ENCODE peak calls at places on chromosomes 6 and 20, in seven cellular contexts. J, Y, B, N, D, P and G are unnamed samples.

GRCh38 chr6:125480571-125480970 is 178.8 kb upstream of the HDDC2 start:
- DNase-seq in J (no peak), Y (no peak), B (no peak), N (peak; percentile 24), D (no peak), P (no peak), G (no peak)

GRCh38 chr6:41970436-41970846 is 28.8 kb upstream of the CCND3 start:
- DNase-seq in J (peak; percentile 25), Y (peak; percentile 5), B (peak; percentile 38), N (peak; percentile 88), D (peak; percentile 91), P (no peak), G (no peak)

GRCh38 chr20:35490736-35491181 is 35.4 kb downstream of the CEP250 start:
- DNase-seq in J (no peak), Y (no peak), B (no peak), N (no peak), D (no peak), P (no peak), G (no peak)

GRCh38 chr20:17716331-17716730 is 16.6 kb downstream of the BANF2 start:
- DNase-seq in J (no peak), Y (no peak), B (no peak), N (no peak), D (no peak), P (no peak), G (no peak)

GRCh38 chr6:29568021-29568420 is 8.5 kb upstream of the UBD start:
- DNase-seq in J (no peak), Y (no peak), B (no peak), N (peak; percentile 15), D (no peak), P (no peak), G (no peak)

GRCh38 chr6:75282706-75283105 is 1.9 kb downstream of the TMEM30A start:
- DNase-seq in J (no peak), Y (no peak), B (no peak), N (no peak), D (peak; percentile 67), P (no peak), G (no peak)

GRCh38 chr6:155186052-155186658 is 77.7 kb upstream of the CLDN20 start:
- DNase-seq in J (no peak), Y (peak; percentile 11), B (peak; percentile 23), N (peak; percentile 33), D (peak; percentile 49), P (no peak), G (no peak)

GRCh38 chr20:59994697-59995122 is 36.5 kb downstream of the CDH26 start:
- DNase-seq in J (no peak), Y (no peak), B (peak; percentile 20), N (peak; percentile 61), D (peak; percentile 6), P (no peak), G (peak; percentile 89)

GRCh38 chr6:30689985-30690384 is 799 bp downstream of the NRM start:
- DNase-seq in J (no peak), Y (no peak), B (no peak), N (no peak), D (no peak), P (no peak), G (no peak)

GRCh38 chr20:61135966-61136365 is 116.1 kb upstream of the CDH4 start:
- DNase-seq in J (no peak), Y (no peak), B (no peak), N (no peak), D (no peak), P (no peak), G (no peak)

GRCh38 chr6:170199716-170200115 is 91.2 kb downstream of the DLL1 start:
- DNase-seq in J (no peak), Y (no peak), B (no peak), N (no peak), D (no peak), P (no peak), G (no peak)

GRCh38 chr6:128265706-128266105 is 254.7 kb downstream of the PTPRK start:
- DNase-seq in J (no peak), Y (no peak), B (no peak), N (no peak), D (no peak), P (no peak), G (no peak)

GRCh38 chr6:26233608-26234420 is 131.2 kb upstream of the BTN3A2 start:
- DNase-seq in J (no peak), Y (peak; percentile 58), B (peak; percentile 63), N (no peak), D (peak; percentile 66), P (no peak), G (no peak)

GRCh38 chr20:43284481-43284880 is 94.8 kb upstream of the PTPRT start:
- DNase-seq in J (no peak), Y (no peak), B (no peak), N (no peak), D (no peak), P (no peak), G (no peak)

GRCh38 chr20:11902264-11902663 is 15.4 kb upstream of the BTBD3 start:
- DNase-seq in J (no peak), Y (peak; percentile 83), B (peak; percentile 82), N (peak; percentile 84), D (peak; percentile 53), P (no peak), G (no peak)

GRCh38 chr6:44304282-44305199 is 8.6 kb downstream of the AARS2 start:
- DNase-seq in J (peak; percentile 35), Y (peak; percentile 14), B (peak; percentile 35), N (peak; percentile 55), D (peak; percentile 57), P (no peak), G (peak; percentile 59)

GRCh38 chr6:106194949-106195919 is 109.1 kb downstream of the PRDM1 start:
- DNase-seq in J (no peak), Y (peak; percentile 66), B (peak; percentile 68), N (peak; percentile 76), D (peak; percentile 71), P (no peak), G (no peak)

GRCh38 chr20:31454374-31454773 is 13.9 kb downstream of the DEFB123 start:
- DNase-seq in J (no peak), Y (no peak), B (no peak), N (no peak), D (no peak), P (no peak), G (no peak)

GRCh38 chr6:164216839-164217238 is 802.3 kb downstream of the QKI start:
- DNase-seq in J (no peak), Y (no peak), B (no peak), N (no peak), D (no peak), P (no peak), G (no peak)

GRCh38 chr6:164208371-164208770 is 793.9 kb downstream of the QKI start:
- DNase-seq in J (no peak), Y (peak; percentile 44), B (no peak), N (no peak), D (no peak), P (no peak), G (no peak)

GRCh38 chr6:164210323-164210722 is 795.8 kb downstream of the QKI start:
- DNase-seq in J (no peak), Y (no peak), B (no peak), N (no peak), D (no peak), P (no peak), G (no peak)

GRCh38 chr6:164216368-164216767 is 801.9 kb downstream of the QKI start:
- DNase-seq in J (no peak), Y (no peak), B (no peak), N (no peak), D (no peak), P (no peak), G (no peak)

GRCh38 chr6:164214066-164214465 is 799.5 kb downstream of the QKI start:
- DNase-seq in J (no peak), Y (no peak), B (no peak), N (no peak), D (no peak), P (no peak), G (peak; percentile 39)
- H3K4me3 ChIP-seq in J (no peak overlapping the region), Y (no peak overlapping the region), B (no peak overlapping the region), N (no peak overlapping the region), D (no peak overlapping the region), P (no peak overlapping the region), G (no peak overlapping the region)

GRCh38 chr6:163963205-163964120 is 548.9 kb downstream of the QKI start:
- DNase-seq in J (no peak), Y (no peak), B (no peak), N (no peak), D (no peak), P (no peak), G (no peak)

GRCh38 chr6:163965426-163966348 is 551.2 kb downstream of the QKI start:
- DNase-seq in J (no peak), Y (peak; percentile 65), B (no peak), N (no peak), D (no peak), P (no peak), G (no peak)

GRCh38 chr6:163960128-163960527 is 545.6 kb downstream of the QKI start:
- DNase-seq in J (no peak), Y (no peak), B (no peak), N (no peak), D (no peak), P (no peak), G (no peak)

GRCh38 chr6:163962627-163963117 is 548.2 kb downstream of the QKI start:
- DNase-seq in J (no peak), Y (no peak), B (no peak), N (no peak), D (no peak), P (no peak), G (no peak)

GRCh38 chr6:163964778-163965177 is 550.3 kb downstream of the QKI start:
- DNase-seq in J (no peak), Y (no peak), B (no peak), N (no peak), D (no peak), P (no peak), G (no peak)
- H3K4me3 ChIP-seq in J (no peak overlapping the region), Y (no peak overlapping the region), B (no peak overlapping the region), N (no peak overlapping the region), D (no peak overlapping the region), P (no peak overlapping the region), G (no peak overlapping the region)

GRCh38 chr20:58853976-58854637 is 1.6 kb downstream of the GNAS start:
- DNase-seq in J (no peak), Y (no peak), B (no peak), N (no peak), D (no peak), P (no peak), G (no peak)
- H3K4me3 ChIP-seq in J (no peak overlapping the region), Y (peak overlapping the region; percentile 23), B (no peak overlapping the region), N (no peak overlapping the region), D (peak overlapping the region; percentile 53), P (no peak overlapping the region), G (no peak overlapping the region)

GRCh38 chr6:113828984-113829701 is 28.0 kb upstream of the MARCKS start:
- DNase-seq in J (no peak), Y (no peak), B (no peak), N (no peak), D (no peak), P (no peak), G (peak; percentile 26)

GRCh38 chr6:113825776-113826175 is 31.4 kb upstream of the MARCKS start:
- DNase-seq in J (no peak), Y (peak; percentile 91), B (peak; percentile 84), N (peak; percentile 77), D (peak; percentile 85), P (no peak), G (peak; percentile 96)

GRCh38 chr6:113829702-113830058 is 27.5 kb upstream of the MARCKS start:
- DNase-seq in J (no peak), Y (peak; percentile 96), B (peak; percentile 51), N (peak; percentile 19), D (peak; percentile 33), P (no peak), G (no peak)

GRCh38 chr6:113833537-113833936 is 23.6 kb upstream of the MARCKS start:
- DNase-seq in J (no peak), Y (peak; percentile 86), B (peak; percentile 78), N (peak; percentile 91), D (peak; percentile 86), P (no peak), G (no peak)

GRCh38 chr6:113830140-113830539 is 27.0 kb upstream of the MARCKS start:
- DNase-seq in J (no peak), Y (peak; percentile 39), B (no peak), N (no peak), D (no peak), P (no peak), G (no peak)
- H3K4me3 ChIP-seq in J (no peak overlapping the region), Y (no peak overlapping the region), B (no peak overlapping the region), N (no peak overlapping the region), D (no peak overlapping the region), P (no peak overlapping the region), G (no peak overlapping the region)